ENCODE peak calls at places on chromosomes 13 and 19, in seven cellular contexts. R, P, K, E, C, N and Z are unnamed samples.

GRCh38 chr13:97574926-97575325 is 141.0 kb downstream of the RAP2A start:
- DNase-seq in C (no peak), R (no peak), N (no peak), E (peak), K (no peak), P (no peak), Z (no peak)

GRCh38 chr19:51138549-51138979 is 3.5 kb upstream of the SIGLEC7 start:
- DNase-seq in C (no peak), N (no peak), P (no peak), E (no peak), K (no peak), R (no peak), Z (peak)

GRCh38 chr19:41324921-41325639 is 15.1 kb downstream of the CCDC97 start:
- DNase-seq in R (no peak), C (peak), E (peak), P (no peak), N (no peak), K (no peak), Z (no peak)

GRCh38 chr19:709965-710714 is 1.4 kb downstream of the PALM start:
- DNase-seq in R (no peak), N (no peak), P (no peak), C (no peak), E (peak), K (no peak), Z (no peak)

GRCh38 chr19:16328824-16329482 is 4.3 kb downstream of the KLF2 start:
- DNase-seq in C (no peak), K (peak), E (no peak), N (no peak), R (no peak), P (no peak), Z (no peak)

GRCh38 chr13:61531383-61532065 is 115.9 kb upstream of the PCDH20 start:
- DNase-seq in N (no peak), E (no peak), C (no peak), K (no peak), R (no peak), P (no peak), Z (no peak)

GRCh38 chr13:93472296-93472695 is 245.7 kb downstream of the GPC6 start:
- DNase-seq in K (no peak), N (no peak), P (no peak), E (no peak), R (no peak), C (no peak), Z (peak)

GRCh38 chr19:12052057-12052570 is 647 bp downstream of the ZNF878 start:
- DNase-seq in K (no peak), N (no peak), C (no peak), E (peak), R (no peak), P (no peak), Z (no peak)

GRCh38 chr13:36395280-36395679 is 37.0 kb upstream of the CCNA1 start:
- DNase-seq in C (no peak), E (peak), N (peak), P (no peak), K (no peak), R (no peak), Z (no peak)

GRCh38 chr19:2474232-2475017 is 1.5 kb upstream of the GADD45B start:
- DNase-seq in P (peak), E (peak), N (no peak), C (peak), K (peak), R (peak), Z (peak)

GRCh38 chr19:661427-662196 is 1.4 kb downstream of the RNF126 start:
- DNase-seq in R (no peak), E (peak), C (no peak), P (peak), N (no peak), K (peak), Z (no peak)

GRCh38 chr19:48673436-48674100 is 751 bp upstream of the NTN5 start:
- DNase-seq in K (no peak), E (no peak), C (no peak), R (no peak), N (no peak), P (no peak), Z (no peak)

GRCh38 chr19:58261600-58261967 is 17.2 kb upstream of the ZNF8 start:
- DNase-seq in E (no peak), C (no peak), P (no peak), R (no peak), K (no peak), N (no peak), Z (no peak)

GRCh38 chr19:4851551-4852290 is 15.7 kb downstream of the PLIN3 start:
- DNase-seq in P (peak), R (peak), C (peak), N (no peak), E (peak), K (peak), Z (peak)

GRCh38 chr13:109422163-109422562 is 364.2 kb downstream of the IRS2 start:
- DNase-seq in P (no peak), C (no peak), N (no peak), E (no peak), R (no peak), K (no peak), Z (no peak)

GRCh38 chr19:3784607-3785463 is 1.3 kb downstream of the MATK start:
- DNase-seq in K (no peak), R (no peak), C (peak), N (no peak), P (no peak), E (no peak), Z (no peak)

GRCh38 chr19:13803038-13803437 is 7.8 kb downstream of the ZSWIM4 start:
- DNase-seq in N (no peak), P (no peak), R (no peak), K (no peak), C (no peak), E (no peak), Z (no peak)

GRCh38 chr19:42149447-42150202 is 17.4 kb upstream of the POU2F2 start:
- DNase-seq in N (no peak), P (no peak), C (no peak), K (no peak), R (no peak), E (no peak), Z (no peak)

GRCh38 chr13:103471896-103472295 is 405.7 kb upstream of the SLC10A2 start:
- DNase-seq in N (no peak), E (no peak), P (no peak), K (no peak), R (no peak), C (no peak), Z (no peak)

GRCh38 chr13:110820311-110820710 is 94.6 kb downstream of the ANKRD10 start:
- DNase-seq in R (no peak), E (no peak), P (no peak), C (no peak), K (no peak), N (no peak), Z (no peak)

GRCh38 chr19:13833330-13834265 is 38.4 kb downstream of the ZSWIM4 start:
- DNase-seq in C (peak), K (peak), R (peak), N (no peak), P (peak), E (peak), Z (no peak)

GRCh38 chr13:110874508-110874960 is 40.3 kb downstream of the ANKRD10 start:
- DNase-seq in R (peak), C (peak), E (peak), N (no peak), K (peak), P (peak), Z (no peak)

GRCh38 chr19:38667552-38668205 is 20.2 kb downstream of the ACTN4 start:
- DNase-seq in N (peak), K (no peak), P (no peak), C (peak), R (no peak), E (no peak), Z (no peak)

GRCh38 chr13:83215627-83216026 is 666.6 kb downstream of the SLITRK1 start:
- DNase-seq in C (no peak), N (peak), R (no peak), E (peak), K (no peak), P (no peak), Z (no peak)

GRCh38 chr13:35832551-35832950 is 298.6 kb downstream of the DCLK1 start:
- DNase-seq in K (no peak), R (no peak), N (no peak), P (no peak), C (no peak), E (peak), Z (no peak)

GRCh38 chr19:14450168-14450874 is 17.2 kb downstream of the PKN1 start:
- DNase-seq in N (no peak), R (no peak), P (peak), E (peak), C (no peak), K (peak), Z (no peak)

GRCh38 chr19:48913114-48913513 is 13.0 kb downstream of the NUCB1 start:
- DNase-seq in C (no peak), R (no peak), K (no peak), P (no peak), N (no peak), E (no peak), Z (no peak)

GRCh38 chr13:34678154-34678553 is 263.9 kb upstream of the NBEA start:
- DNase-seq in N (no peak), P (no peak), E (no peak), K (no peak), C (no peak), R (no peak), Z (no peak)

GRCh38 chr13:75480691-75481175 is 1.2 kb downstream of the TBC1D4 start:
- DNase-seq in C (peak), N (no peak), P (no peak), R (peak), K (no peak), E (peak), Z (no peak)

GRCh38 chr19:47357788-47358680 is 8.9 kb downstream of the DHX34 start:
- DNase-seq in R (no peak), E (no peak), P (no peak), N (no peak), C (peak), K (no peak), Z (no peak)

GRCh38 chr13:69601661-69602060 is 506.0 kb upstream of the ATXN8OS start:
- DNase-seq in K (no peak), C (no peak), E (no peak), R (no peak), P (no peak), N (no peak), Z (no peak)

GRCh38 chr19:44925114-44925891 is 10.9 kb downstream of the APOC1 start:
- DNase-seq in P (no peak), K (no peak), E (peak), R (no peak), N (no peak), C (peak), Z (no peak)

GRCh38 chr19:18915639-18916038 is 3.5 kb downstream of the COPE start:
- DNase-seq in N (no peak), P (no peak), K (peak), R (peak), C (no peak), E (peak), Z (no peak)

GRCh38 chr19:18529782-18530181 is 7.9 kb upstream of the ELL start:
- DNase-seq in C (no peak), N (no peak), P (no peak), R (no peak), E (peak), K (no peak), Z (no peak)

GRCh38 chr13:34087791-34088190 is 269.8 kb downstream of the RFC3 start:
- DNase-seq in P (no peak), R (no peak), K (no peak), C (no peak), N (no peak), E (no peak), Z (no peak)

GRCh38 chr13:30463820-30464495 is 1.8 kb downstream of the HMGB1 start:
- DNase-seq in P (peak), K (peak), E (peak), N (no peak), C (peak), R (no peak), Z (no peak)